ENCODE peak calls at places on chromosomes 4 and X, in four cellular contexts. D, S, A and Z are unnamed samples.

GRCh38 chr4:173167793-173168395 is 717 bp upstream of the GALNT7 start:
- DNase-seq in D (peak), A (no peak), S (peak), Z (no peak)

GRCh38 chr4:107862658-107863057 is 37.9 kb downstream of the SGMS2 start:
- DNase-seq in S (no peak), A (peak), D (peak), Z (peak)

GRCh38 chr4:122224348-122224747 is 72.2 kb downstream of the BLTP1 start:
- DNase-seq in D (no peak), A (no peak), S (no peak), Z (no peak)

GRCh38 chr4:149173241-149174013 is 642.2 kb downstream of the IQCM start:
- DNase-seq in A (no peak), S (no peak), D (no peak), Z (no peak)

GRCh38 chrX:152895724-152896420 is 2.0 kb upstream of the ZNF185 start:
- DNase-seq in S (no peak), D (no peak), A (no peak), Z (no peak)

GRCh38 chr4:128385683-128386304 is 98.2 kb upstream of the PGRMC2 start:
- DNase-seq in D (no peak), S (peak), A (no peak), Z (no peak)

GRCh38 chr4:5824635-5825034 is 68.3 kb downstream of the CRMP1 start:
- DNase-seq in D (no peak), S (peak), A (no peak), Z (no peak)

GRCh38 chr4:61397174-61397573 is 197.0 kb downstream of the ADGRL3 start:
- DNase-seq in A (no peak), D (no peak), S (no peak), Z (no peak)

GRCh38 chr4:1410491-1411325 is 4.5 kb upstream of the NKX1-1 start:
- DNase-seq in A (no peak), S (peak), D (peak), Z (peak)

GRCh38 chr4:831483-831805 is 5.5 kb upstream of the CPLX1 start:
- DNase-seq in D (no peak), A (no peak), S (no peak), Z (no peak)

GRCh38 chrX:4805559-4805958 is 1092.1 kb upstream of the PRKX start:
- DNase-seq in A (no peak), S (no peak), D (no peak), Z (no peak)